ENCODE peak calls at places on chromosomes 12 and 14, in ten cellular contexts. O is stimulated activated CD4-positive, alpha-beta T cell treated with anti-CD3 and anti-CD28 coated beads, Interleukin-1b, Interleukin-23, amount 100 ng/mL, for 24 hours; S is omental fat pad; B is neural crest cell; M is AG08395; U is adrenal gland; Z is IMR-90; X is NCI-H748 treated with DMSO at 0.1 percent for 48 hours; V is Caki2; K is HTR-8/SVneo. W is an unnamed sample.

GRCh38 chr12:51441583-51441982 is 17.0 kb downstream of the SLC4A8 start:
- DNase-seq in K (no peak), O (no peak), Z (peak), V (no peak), U (peak), S (no peak), X (no peak), M (peak), B (no peak), W (no peak)

GRCh38 chr14:79661762-79662161 is 549.5 kb downstream of the DIO2 start:
- DNase-seq in B (no peak), K (no peak), Z (peak), O (no peak), S (no peak), U (no peak), V (no peak), X (no peak), M (no peak), W (no peak)

GRCh38 chr14:37114039-37114438 is 58.4 kb downstream of the SLC25A21 start:
- DNase-seq in B (no peak), O (no peak), V (no peak), Z (no peak), M (no peak), K (peak), X (no peak), U (no peak), S (no peak), W (no peak)

GRCh38 chr14:23538785-23539184 is 12.8 kb downstream of the ZFHX2 start:
- DNase-seq in O (no peak), S (no peak), Z (peak), V (no peak), M (peak), B (no peak), U (peak), K (no peak), X (no peak), W (no peak)

GRCh38 chr12:114826233-114826632 is 142.3 kb upstream of the TBX3 start:
- DNase-seq in K (no peak), B (no peak), S (no peak), X (no peak), Z (no peak), V (no peak), M (no peak), O (no peak), U (no peak), W (no peak)

GRCh38 chr14:103311171-103311997 is 22.7 kb upstream of the EIF5 start:
- DNase-seq in K (no peak), X (no peak), O (no peak), V (no peak), S (no peak), U (no peak), Z (no peak), M (no peak), B (no peak), W (no peak)

GRCh38 chr12:131473261-131473660 is 237.6 kb upstream of the SFSWAP start:
- DNase-seq in O (no peak), K (no peak), V (no peak), M (no peak), X (no peak), S (no peak), U (no peak), B (no peak), Z (no peak), W (no peak)

GRCh38 chr14:81382517-81383225 is 17.5 kb downstream of the STON2 start:
- DNase-seq in S (no peak), Z (no peak), O (no peak), M (no peak), X (no peak), U (no peak), B (no peak), V (no peak), K (no peak), W (no peak)

GRCh38 chr12:76747245-76747644 is 16.7 kb upstream of the ZDHHC17 start:
- DNase-seq in O (no peak), X (no peak), Z (no peak), V (no peak), K (no peak), U (no peak), M (no peak), B (no peak), S (no peak), W (no peak)

GRCh38 chr12:48787791-48788521 is 933 bp downstream of the ADCY6 start:
- DNase-seq in V (no peak), U (peak), Z (no peak), O (no peak), X (no peak), K (no peak), S (no peak), M (peak), B (no peak), W (no peak)

GRCh38 chr12:127629066-127629820 is 637.7 kb upstream of the TMEM132C start:
- DNase-seq in B (no peak), K (no peak), V (no peak), X (peak), O (no peak), S (no peak), M (peak), Z (peak), U (no peak), W (no peak)

GRCh38 chr12:3646561-3647241 is 106.2 kb downstream of the CRACR2A start:
- DNase-seq in V (no peak), B (no peak), S (no peak), Z (no peak), K (no peak), O (no peak), M (no peak), X (no peak), U (no peak), W (no peak)

GRCh38 chr12:10211101-10211974 is 1.3 kb upstream of the GABARAPL1 start:
- DNase-seq in S (no peak), B (no peak), O (no peak), M (no peak), X (no peak), K (no peak), U (no peak), Z (no peak), V (no peak), W (no peak)

GRCh38 chr14:20630340-20631022 is 11.0 kb downstream of the OR6S1 start:
- DNase-seq in K (no peak), Z (peak), V (peak), S (no peak), O (peak), B (no peak), U (no peak), X (peak), M (peak), W (peak)

GRCh38 chr12:103929051-103929908 is 930 bp upstream of the HSP90B1 start:
- DNase-seq in S (peak), B (peak), V (peak), K (peak), Z (peak), U (peak), O (peak), X (peak), M (peak), W (peak)

GRCh38 chr12:92927436-92928116 is 1.5 kb downstream of the EEA1 start:
- DNase-seq in U (peak), S (no peak), X (no peak), K (no peak), Z (peak), M (peak), O (no peak), V (peak), B (no peak), W (no peak)

GRCh38 chr14:99481745-99482099 is 513 bp downstream of the CCNK start:
- DNase-seq in O (no peak), X (no peak), B (no peak), Z (peak), M (peak), U (peak), S (no peak), K (no peak), V (no peak), W (peak)

GRCh38 chr12:82672811-82673495 is 13.8 kb upstream of the TMTC2 start:
- DNase-seq in Z (no peak), M (no peak), B (no peak), U (no peak), X (no peak), S (no peak), V (no peak), K (no peak), O (no peak), W (no peak)

GRCh38 chr14:54493293-54493692 is 4.5 kb upstream of the GMFB start:
- DNase-seq in Z (no peak), M (no peak), V (no peak), X (no peak), O (no peak), B (no peak), S (no peak), K (no peak), U (peak), W (peak)

GRCh38 chr12:26179829-26180228 is 15.5 kb upstream of the SSPN start:
- DNase-seq in K (no peak), Z (no peak), S (no peak), O (no peak), M (no peak), V (no peak), B (no peak), U (no peak), X (peak), W (no peak)

GRCh38 chr12:69657376-69658137 is 41.5 kb downstream of the BEST3 start:
- DNase-seq in K (no peak), V (peak), U (peak), M (no peak), S (no peak), X (no peak), B (no peak), O (no peak), Z (peak), W (no peak)

GRCh38 chr14:23101213-23101970 is 3.4 kb downstream of the CIROP start:
- DNase-seq in M (no peak), S (no peak), X (no peak), V (no peak), Z (no peak), B (no peak), U (no peak), O (no peak), K (no peak), W (no peak)

GRCh38 chr14:72243309-72243708 is 311.1 kb downstream of the RGS6 start:
- DNase-seq in U (no peak), S (no peak), M (no peak), K (no peak), X (no peak), B (no peak), Z (no peak), V (no peak), O (no peak), W (no peak)

GRCh38 chr14:105060751-105061427 is 4.3 kb downstream of the GPR132 start:
- DNase-seq in V (no peak), Z (no peak), M (no peak), S (no peak), B (no peak), O (no peak), U (peak), K (no peak), X (no peak), W (no peak)